ENCODE peak calls at places on chromosomes 12 and 14, in nine cellular contexts. L is upper lobe of left lung, I is prostate gland, M is A549, S is adrenal gland, V is lower leg skin, N is stomach, O is IMR-90, J is ovary. A is an unnamed sample.

GRCh38 chr12:58443981-58444371 is 476.3 kb downstream of the LRIG3 start:
- DNase-seq in L (no peak), I (no peak), M (no peak), S (no peak), V (no peak), N (no peak), O (peak), J (no peak), A (no peak)

GRCh38 chr14:32068708-32069107 is 8.4 kb upstream of the ARHGAP5 start:
- DNase-seq in L (no peak), I (no peak), M (no peak), S (no peak), V (no peak), N (no peak), O (no peak), J (no peak), A (no peak)

GRCh38 chr14:53187921-53188463 is 34.9 kb upstream of the DDHD1 start:
- DNase-seq in L (no peak), I (no peak), M (no peak), S (no peak), V (no peak), N (no peak), O (no peak), J (no peak), A (no peak)

GRCh38 chr14:103427485-103428443 is 42.5 kb downstream of the MARK3 start:
- DNase-seq in L (no peak), I (no peak), M (no peak), S (peak), V (no peak), N (no peak), O (peak), J (no peak), A (no peak)

GRCh38 chr12:95118138-95118787 is 44.8 kb upstream of the NR2C1 start:
- DNase-seq in L (no peak), I (no peak), M (peak), S (no peak), V (no peak), N (no peak), O (peak), J (no peak), A (no peak)

GRCh38 chr14:98138666-98139065 is 1133.3 kb downstream of the BCL11B start:
- DNase-seq in L (no peak), I (peak), M (peak), S (peak), V (no peak), N (no peak), O (no peak), J (no peak), A (no peak)

GRCh38 chr12:26699237-26699636 is 133.8 kb downstream of the ITPR2 start:
- DNase-seq in L (no peak), I (no peak), M (no peak), S (no peak), V (no peak), N (no peak), O (peak), J (no peak), A (no peak)

GRCh38 chr12:114306646-114307045 is 99.3 kb downstream of the TBX5 start:
- DNase-seq in L (no peak), I (no peak), M (no peak), S (no peak), V (no peak), N (no peak), O (peak), J (no peak), A (no peak)

GRCh38 chr14:76844223-76844622 is 18.0 kb downstream of the LRRC74A start:
- DNase-seq in L (no peak), I (no peak), M (peak), S (peak), V (peak), N (peak), O (peak), J (peak), A (no peak)

GRCh38 chr12:126704609-126705008 is 1562.4 kb upstream of the TMEM132C start:
- DNase-seq in L (no peak), I (no peak), M (no peak), S (no peak), V (no peak), N (no peak), O (no peak), J (no peak), A (no peak)

GRCh38 chr14:81433378-81433777 is 33.3 kb upstream of the STON2 start:
- DNase-seq in L (no peak), I (no peak), M (no peak), S (no peak), V (no peak), N (no peak), O (no peak), J (no peak), A (no peak)

GRCh38 chr12:19273482-19274330 is 144.2 kb downstream of the PLEKHA5 start:
- DNase-seq in L (no peak), I (peak), M (peak), S (peak), V (peak), N (peak), O (peak), J (peak), A (peak)

GRCh38 chr14:96502621-96503251 is 554 bp downstream of the PAPOLA start:
- DNase-seq in L (no peak), I (peak), M (peak), S (peak), V (peak), N (peak), O (peak), J (no peak), A (peak)

GRCh38 chr14:69275331-69275730 is 15.4 kb downstream of the GALNT16 start:
- DNase-seq in L (no peak), I (no peak), M (no peak), S (no peak), V (no peak), N (no peak), O (no peak), J (no peak), A (no peak)

GRCh38 chr14:38158468-38158867 is 49.2 kb upstream of the SSTR1 start:
- DNase-seq in L (no peak), I (no peak), M (no peak), S (no peak), V (no peak), N (no peak), O (no peak), J (no peak), A (no peak)

DNA sequence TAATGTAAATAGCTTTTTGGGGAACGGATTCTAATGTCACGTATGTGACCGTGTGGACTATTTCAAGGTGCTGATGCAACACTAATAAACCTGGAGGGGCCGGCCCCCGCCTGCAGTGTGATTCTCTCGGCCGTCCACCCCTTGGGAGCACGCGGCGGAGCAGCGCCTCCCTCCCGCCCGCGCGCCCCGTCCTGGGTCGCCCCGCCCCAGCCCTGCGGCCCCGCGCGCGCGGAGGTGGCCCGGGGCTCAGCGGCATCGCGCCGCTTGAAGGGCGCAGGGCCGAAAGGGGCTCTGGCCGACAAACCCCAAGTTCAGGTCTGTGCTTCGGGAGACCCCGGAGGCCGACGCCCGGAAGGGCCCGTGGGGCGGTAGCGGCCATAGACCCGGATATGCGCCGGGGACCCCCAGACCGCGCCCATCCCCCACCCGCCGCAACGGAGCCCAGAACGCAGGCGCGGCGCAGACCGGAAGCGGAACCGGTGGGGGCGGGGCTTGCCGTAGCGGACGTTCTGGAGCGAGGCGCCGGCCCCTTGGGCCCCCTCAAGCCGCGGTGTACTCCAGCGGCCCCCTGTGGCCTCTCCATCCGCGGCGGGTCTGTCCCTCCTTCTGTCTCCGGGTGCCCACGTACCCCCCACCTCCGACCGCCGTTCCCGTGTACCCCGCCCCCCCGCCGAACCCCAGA is at the start of gene TEX22:
- DNase-seq in L (peak), I (peak), M (peak), S (peak), V (peak), N (peak), O (peak), J (peak), A (peak)
- TF ChIP-seq POLR2A in L (peak), I (peak), M (peak), S (no peak), V (no peak), N (peak), O (peak), J (peak), A (peak)

DNA sequence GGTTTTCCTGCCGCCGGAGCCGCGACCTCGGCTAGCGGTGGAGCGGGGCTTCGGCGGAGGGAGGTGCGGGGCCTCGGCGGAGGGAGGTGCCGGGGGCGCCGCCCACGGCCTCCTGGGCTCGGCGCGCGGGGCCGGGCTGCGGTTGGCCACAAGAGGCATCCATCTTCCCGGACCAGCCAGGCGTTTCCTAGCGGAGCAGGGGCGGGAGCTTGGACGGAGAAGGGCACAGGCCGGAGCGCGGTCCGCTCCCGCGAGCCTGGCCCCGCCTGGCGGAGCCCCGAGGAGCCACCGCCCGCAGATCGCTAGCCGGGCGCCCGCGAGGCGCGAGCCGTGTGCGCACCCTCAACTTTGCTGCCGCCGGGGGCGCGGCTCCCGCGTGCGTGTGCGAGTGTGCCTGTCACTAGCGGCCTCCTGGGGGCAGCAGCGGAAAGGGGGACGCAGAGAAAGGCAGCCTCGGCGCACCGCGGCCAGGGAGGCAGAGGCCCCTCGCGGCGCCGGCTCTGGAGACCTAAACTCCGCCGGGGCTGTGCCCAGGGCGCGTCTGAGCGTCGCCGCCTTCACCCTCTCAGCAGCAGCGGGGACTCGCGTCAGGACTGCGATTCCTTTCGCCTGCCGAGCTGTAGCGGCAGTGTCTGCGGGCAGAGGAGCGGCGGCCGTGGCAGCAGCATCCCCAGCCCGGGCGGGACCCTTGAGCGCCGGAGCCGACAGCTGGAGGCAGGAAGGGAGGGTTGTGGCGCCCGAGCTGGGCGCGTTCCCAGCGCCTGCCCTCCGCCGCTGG is 698 bp upstream of the SRGAP1 start:
- DNase-seq in L (peak), I (peak), M (peak), S (peak), V (peak), N (peak), O (peak), J (peak), A (peak)
- TF ChIP-seq POLR2A in L (peak), I (peak), M (peak), S (peak), V (no peak), N (no peak), O (no peak), J (peak), A (no peak)

GRCh38 chr12:57087689-57088441 is 1.0 kb upstream of the NAB2 start:
- DNase-seq in L (peak), I (peak), M (peak), S (peak), V (peak), N (peak), O (peak), J (peak), A (peak)

GRCh38 chr12:57090456-57090855 is 1.5 kb downstream of the NAB2 start:
- DNase-seq in L (no peak), I (no peak), M (no peak), S (peak), V (no peak), N (no peak), O (no peak), J (peak), A (no peak)

GRCh38 chr12:57086951-57087688 is 1.8 kb upstream of the NAB2 start:
- DNase-seq in L (peak), I (peak), M (peak), S (peak), V (peak), N (peak), O (peak), J (peak), A (peak)

GRCh38 chr12:57089259-57090245 is 638 bp downstream of the NAB2 start:
- DNase-seq in L (peak), I (peak), M (no peak), S (peak), V (peak), N (peak), O (peak), J (peak), A (peak)

DNA sequence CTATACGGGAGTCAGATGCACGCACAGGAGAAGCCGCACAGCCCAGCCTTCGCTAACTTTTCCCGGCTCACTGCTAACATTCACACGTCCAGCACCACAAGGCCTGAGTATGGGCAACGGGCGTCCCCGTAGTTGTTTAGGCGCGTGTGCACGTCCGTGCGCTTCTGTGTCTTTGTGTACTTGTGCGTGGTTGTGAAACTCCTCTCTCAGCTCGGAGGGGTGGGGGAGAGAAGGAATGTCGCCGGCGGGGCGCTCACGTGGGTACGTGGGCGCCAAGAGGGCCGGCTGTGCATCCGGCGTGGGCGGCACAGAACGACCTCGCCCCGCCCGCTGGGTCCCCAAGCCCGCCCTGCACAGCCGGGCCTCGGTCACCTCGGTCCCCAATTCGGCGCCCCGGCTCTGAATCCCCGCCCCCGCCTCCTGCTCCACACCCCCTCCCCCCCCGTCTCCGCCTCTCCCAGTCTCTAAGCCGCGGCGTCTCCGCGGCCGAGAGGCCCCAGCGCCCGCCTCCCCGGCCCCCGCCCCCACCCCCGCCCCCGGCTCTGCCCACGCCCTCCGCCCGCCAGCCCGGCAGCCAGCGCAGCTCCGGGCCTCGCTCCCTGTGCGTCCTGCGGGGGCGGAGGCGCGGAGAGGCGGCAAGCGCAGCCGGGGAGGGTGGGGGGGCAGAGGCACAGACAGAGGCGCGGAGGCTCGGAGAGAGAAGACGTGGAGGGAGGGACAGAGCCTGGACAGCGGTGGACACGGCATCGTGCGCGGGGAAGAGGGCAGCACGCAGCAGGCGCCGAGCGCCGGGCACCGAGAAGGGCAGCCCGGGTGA is at the start of gene NAB2:
- DNase-seq in L (peak), I (peak), M (peak), S (peak), V (peak), N (peak), O (peak), J (peak), A (peak)
- TF ChIP-seq POLR2A in L (peak), I (peak), M (peak), S (peak), V (peak), N (peak), O (peak), J (peak), A (peak)

DNA sequence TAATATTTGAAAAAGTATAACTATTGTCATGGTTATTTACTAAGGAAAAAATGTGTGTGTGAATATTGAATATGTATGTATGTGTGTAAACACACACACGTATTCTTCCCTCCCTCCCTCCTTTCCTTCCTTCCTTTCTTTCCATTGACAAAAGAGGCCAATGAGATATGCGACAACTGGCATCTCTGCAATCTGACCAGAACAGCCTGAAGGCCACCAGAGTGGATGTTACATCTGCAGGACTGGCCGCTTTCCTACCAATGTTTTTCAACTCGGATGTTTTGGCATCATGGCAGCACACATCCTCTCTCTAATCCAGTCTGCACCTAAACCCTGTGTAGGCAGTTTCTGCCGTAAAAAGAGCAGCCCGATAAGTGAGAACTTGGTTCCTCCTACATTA is 20.7 kb downstream of the HOXC4 start:
- DNase-seq in L (no peak), I (no peak), M (no peak), S (no peak), V (no peak), N (no peak), O (no peak), J (no peak), A (no peak)
- TF ChIP-seq POLR2A in L (no peak), I (no peak), M (no peak), S (no peak), V (no peak), N (no peak), O (no peak), J (no peak), A (no peak)

DNA sequence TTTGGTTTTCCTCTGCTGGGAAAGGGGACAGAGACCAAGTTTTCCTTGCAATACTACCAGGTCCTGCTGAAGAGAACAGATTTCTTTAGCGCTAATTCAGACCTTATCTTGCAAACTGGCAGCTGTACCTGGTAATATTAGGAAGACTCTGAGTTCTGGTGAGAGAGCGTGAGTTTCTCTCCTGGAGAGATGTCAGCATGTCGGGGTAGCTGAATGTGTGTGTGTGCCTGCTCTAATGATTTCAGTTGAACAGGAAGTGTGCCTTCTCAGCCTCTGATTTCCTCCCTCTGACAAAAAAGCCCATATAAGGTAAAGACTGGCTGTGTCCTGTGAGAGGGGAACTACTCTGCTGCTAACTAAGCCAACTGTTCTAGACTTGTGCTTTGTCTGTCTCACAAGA is 10.3 kb upstream of the ERP27 start:
- DNase-seq in L (no peak), I (no peak), M (no peak), S (peak), V (no peak), N (no peak), O (peak), J (no peak), A (peak)
- TF ChIP-seq POLR2A in L (no peak), I (no peak), M (no peak), S (no peak), V (no peak), N (no peak), O (peak), J (peak), A (peak)

GRCh38 chr12:124857921-124858461 is 5.7 kb downstream of the SCARB1 start:
- DNase-seq in L (no peak), I (no peak), M (no peak), S (peak), V (no peak), N (no peak), O (no peak), J (no peak), A (no peak)
- TF ChIP-seq POLR2A in L (no peak), I (no peak), M (no peak), S (peak), V (no peak), N (no peak), O (no peak), J (no peak), A (no peak)

GRCh38 chr12:117664169-117664568 is 302.7 kb upstream of the NOS1 start:
- DNase-seq in L (peak), I (no peak), M (no peak), S (no peak), V (no peak), N (no peak), O (no peak), J (no peak), A (no peak)

GRCh38 chr12:117660896-117661295 is 299.5 kb upstream of the NOS1 start:
- DNase-seq in L (no peak), I (no peak), M (no peak), S (no peak), V (no peak), N (no peak), O (no peak), J (no peak), A (no peak)

GRCh38 chr12:117662620-117663395 is 301.4 kb upstream of the NOS1 start:
- DNase-seq in L (no peak), I (no peak), M (no peak), S (no peak), V (no peak), N (no peak), O (no peak), J (no peak), A (no peak)

GRCh38 chr12:117658226-117658625 is 296.8 kb upstream of the NOS1 start:
- DNase-seq in L (no peak), I (no peak), M (no peak), S (no peak), V (no peak), N (no peak), O (no peak), J (no peak), A (no peak)

DNA sequence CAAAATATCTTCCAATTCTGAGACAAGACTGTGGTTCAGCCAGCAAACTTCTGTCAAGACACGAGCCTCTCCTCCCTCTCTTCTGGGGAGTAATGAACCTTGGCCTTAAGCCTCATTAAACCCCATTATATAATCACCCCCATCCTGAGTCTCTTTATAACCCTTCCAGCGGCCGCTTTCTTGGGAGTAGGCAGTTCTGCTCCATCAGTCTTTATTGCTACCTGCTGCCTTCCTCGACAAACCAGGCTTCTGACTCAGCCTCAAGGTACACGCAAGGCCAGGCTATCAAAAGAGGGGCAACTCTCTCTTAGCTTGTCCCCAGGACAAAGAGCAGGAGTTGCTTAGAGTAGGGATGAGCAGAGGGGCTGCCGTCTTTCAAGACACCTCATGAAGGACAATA is 300.8 kb upstream of the NOS1 start:
- DNase-seq in L (no peak), I (no peak), M (no peak), S (no peak), V (no peak), N (no peak), O (no peak), J (no peak), A (no peak)
- TF ChIP-seq POLR2A in L (no peak), I (no peak), M (no peak), S (no peak), V (no peak), N (no peak), O (no peak), J (no peak), A (no peak)

GRCh38 chr12:54301428-54302045 is 722 bp upstream of the NFE2 start:
- DNase-seq in L (no peak), I (no peak), M (no peak), S (no peak), V (no peak), N (no peak), O (no peak), J (no peak), A (no peak)

GRCh38 chr12:54299515-54300266 is 1.1 kb downstream of the NFE2 start:
- DNase-seq in L (no peak), I (no peak), M (no peak), S (no peak), V (peak), N (no peak), O (no peak), J (no peak), A (no peak)

GRCh38 chr12:54298904-54299303 is 1.9 kb downstream of the NFE2 start:
- DNase-seq in L (no peak), I (no peak), M (no peak), S (no peak), V (peak), N (no peak), O (no peak), J (no peak), A (no peak)

GRCh38 chr12:54300267-54300731 is 516 bp downstream of the NFE2 start:
- DNase-seq in L (no peak), I (no peak), M (no peak), S (no peak), V (peak), N (no peak), O (no peak), J (no peak), A (no peak)

GRCh38 chr12:54300732-54301427 is at the start of gene NFE2:
- DNase-seq in L (peak), I (peak), M (peak), S (peak), V (peak), N (peak), O (peak), J (no peak), A (peak)
- TF ChIP-seq POLR2A in L (no peak), I (no peak), M (no peak), S (no peak), V (no peak), N (no peak), O (no peak), J (no peak), A (no peak)